ENCODE peak calls at places on chromosomes 7 and 10, in four cellular contexts. G, I, W and B are unnamed samples. For H3K4me1, the result is how much of the 10 kb centered on the place peaks cover.

GRCh38 chr10:26869528-26869927 is 8.8 kb upstream of the ABI1 start:
- DNase-seq in G (no peak), I (no peak), W (no peak), B (no peak)

GRCh38 chr10:86958109-86958830 is at the start of gene SNCG:
- DNase-seq in G (no peak), I (no peak), W (no peak), B (no peak)

GRCh38 chr10:12705943-12706342 is 295.6 kb downstream of the CCDC3 start:
- DNase-seq in G (peak), I (no peak), W (no peak), B (no peak)

GRCh38 chr7:157526604-157527003 is 189.8 kb downstream of the DNAJB6 start:
- DNase-seq in G (no peak), I (no peak), W (no peak), B (no peak)

GRCh38 chr10:59064759-59065498 is 111.5 kb upstream of the PHYHIPL start:
- DNase-seq in G (no peak), I (no peak), W (no peak), B (no peak)

GRCh38 chr10:31622993-31623392 is 304.0 kb downstream of the ZEB1 start:
- DNase-seq in G (peak), I (no peak), W (no peak), B (no peak)

GRCh38 chr7:48847896-48848295 is 76.5 kb upstream of the CDC14C start:
- DNase-seq in G (no peak), I (no peak), W (no peak), B (no peak)

GRCh38 chr10:99926925-99927718 is 82.6 kb downstream of the DNMBP start:
- DNase-seq in G (peak), I (peak), W (peak), B (no peak)

GRCh38 chr10:36023939-36024338 is 381.8 kb upstream of the FZD8 start:
- DNase-seq in G (peak), I (no peak), W (no peak), B (peak)

GRCh38 chr10:11424456-11425287 is 186.8 kb downstream of the USP6NL start:
- DNase-seq in G (peak), I (no peak), W (peak), B (no peak)

GRCh38 chr10:100740476-100741341 is 4.7 kb upstream of the PAX2 start:
- DNase-seq in G (no peak), I (no peak), W (no peak), B (no peak)

GRCh38 chr10:43384252-43385221 is 13.1 kb downstream of the FXYD4 start:
- DNase-seq in G (no peak), I (no peak), W (no peak), B (no peak)

GRCh38 chr7:94223375-94224084 is 171.2 kb upstream of the COL1A2 start:
- DNase-seq in G (peak), I (no peak), W (no peak), B (no peak)

GRCh38 chr10:9209105-9209798 is 1154.8 kb downstream of the GATA3 start:
- DNase-seq in G (peak), I (peak), W (peak), B (no peak)

GRCh38 chr7:1899201-1899600 is 229.1 kb downstream of the ELFN1 start:
- DNase-seq in G (peak), I (no peak), W (no peak), B (no peak)

GRCh38 chr10:91251430-91252056 is 31.1 kb downstream of the PCGF5 start:
- DNase-seq in G (peak), I (peak), W (peak), B (no peak)

GRCh38 chr10:29078919-29079318 is 210.0 kb upstream of the LYZL1 start:
- DNase-seq in G (no peak), I (no peak), W (no peak), B (no peak)

GRCh38 chr7:73879977-73880681 is 19.2 kb downstream of the TMEM270 start:
- DNase-seq in G (no peak), I (peak), W (no peak), B (no peak)

GRCh38 chr10:75723319-75723965 is 292.0 kb downstream of the LRMDA start:
- DNase-seq in G (no peak), I (no peak), W (no peak), B (no peak)

GRCh38 chr10:117408436-117409384 is 33.5 kb upstream of the PDZD8 start:
- DNase-seq in G (no peak), I (no peak), W (no peak), B (no peak)
- H3K4me1 ChIP-seq in G (under half), I (under half), W (under half), B (under half)

DNA sequence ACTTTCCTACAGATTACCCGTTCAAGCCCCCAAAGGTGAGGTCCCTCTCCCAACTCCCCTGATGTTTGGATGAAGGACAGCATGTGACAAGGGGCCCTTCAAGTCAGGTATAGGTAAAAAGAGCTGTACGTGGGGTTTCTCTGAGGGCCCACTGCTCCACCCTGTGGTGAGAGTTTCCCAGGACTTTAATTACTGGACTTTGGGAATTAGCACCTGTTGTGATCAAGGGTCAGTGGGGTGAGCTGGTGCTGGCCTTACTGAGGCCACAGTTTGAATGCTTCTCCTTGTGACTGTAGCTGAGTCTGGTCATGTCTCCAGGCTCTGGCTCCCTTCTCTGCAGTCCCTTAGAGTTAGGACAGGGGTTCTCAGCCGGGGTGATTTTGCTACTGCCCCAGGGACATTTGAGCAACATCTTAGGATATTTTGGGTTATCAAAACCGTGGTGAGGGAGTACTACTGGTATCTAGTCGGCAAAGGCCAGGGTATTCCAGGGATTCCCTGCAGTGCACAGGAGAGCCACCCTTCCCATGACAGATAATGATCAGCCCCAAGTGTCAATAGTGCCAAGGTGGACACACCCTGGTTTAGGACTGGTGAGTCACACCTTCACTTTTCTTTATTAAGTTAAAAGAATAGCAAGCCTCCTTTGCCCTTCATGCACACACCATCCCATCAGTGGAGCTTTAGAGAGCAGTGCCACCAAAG is 16.9 kb downstream of the UBE2D4 start:
- DNase-seq in G (no peak), I (no peak), W (peak), B (no peak)
- TF ChIP-seq CTCF in G (no peak), I (no peak), W (peak), B (no peak)

GRCh38 chr7:101743995-101744360 is 73.4 kb upstream of the CUX1 start:
- DNase-seq in G (no peak), I (no peak), W (peak), B (no peak)

GRCh38 chr7:101747058-101747617 is 70.3 kb upstream of the CUX1 start:
- DNase-seq in G (no peak), I (no peak), W (no peak), B (no peak)

GRCh38 chr7:101746311-101746710 is 71.1 kb upstream of the CUX1 start:
- DNase-seq in G (no peak), I (no peak), W (no peak), B (no peak)

GRCh38 chr7:101743241-101743994 is 74.0 kb upstream of the CUX1 start:
- DNase-seq in G (peak), I (no peak), W (peak), B (no peak)

GRCh38 chr7:101744588-101744987 is 72.8 kb upstream of the CUX1 start:
- DNase-seq in G (no peak), I (no peak), W (no peak), B (no peak)
- H3K4me1 ChIP-seq in G (under half), I (under half), W (under half), B (under half)

GRCh38 chr7:99499713-99500636 is at the start of gene ZNF394:
- DNase-seq in G (peak), I (peak), W (peak), B (peak)
- TF ChIP-seq CTCF in G (no peak), I (no peak), W (no peak), B (no peak)

DNA sequence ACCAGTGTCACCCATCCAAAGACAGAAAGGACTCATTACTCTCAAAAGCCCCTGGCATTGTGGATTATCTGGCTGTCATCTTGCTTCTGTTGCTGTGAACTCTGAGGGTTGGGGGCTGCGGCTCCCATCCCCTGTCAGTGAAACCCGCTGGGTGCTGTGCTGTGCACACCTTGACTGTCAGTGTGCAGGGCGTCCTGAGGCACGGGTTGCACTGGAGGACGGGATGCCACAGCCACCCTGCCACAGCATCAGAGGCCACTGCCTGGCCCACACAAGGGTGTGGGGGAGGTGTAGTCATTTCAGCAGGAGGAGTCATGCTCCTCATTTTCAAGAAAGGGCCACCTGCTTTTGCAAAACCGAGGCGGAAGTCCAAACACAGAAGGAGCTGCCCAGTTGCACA is 245.8 kb downstream of the GLRX3 start:
- DNase-seq in G (no peak), I (no peak), W (no peak), B (no peak)
- H3K4me1 ChIP-seq in G (under half), I (under half), W (under half), B (under half)